ENCODE peak calls at places on chromosomes 4 and X, in four cellular contexts. One of them, this sample, is unnamed.

GRCh38 chr4:119841361-119841760 is 212.8 kb upstream of the PDE5A start:
- DNase-seq in GM23338: no peak
- DNase-seq in HCT116: no peak
- DNase-seq in A549: no peak
- DNase-seq in this sample: no peak

GRCh38 chr4:80500593-80500992 is 165.1 kb downstream of the CFAP299 start:
- DNase-seq in GM23338: no peak
- DNase-seq in HCT116: no peak
- DNase-seq in A549: no peak
- DNase-seq in this sample: no peak

GRCh38 chr4:94691552-94691951 is 66.2 kb upstream of the BMPR1B start:
- DNase-seq in GM23338: no peak
- DNase-seq in HCT116: no peak
- DNase-seq in A549: no peak
- DNase-seq in this sample: no peak

GRCh38 chr4:15161439-15161838 is 159.2 kb downstream of the CPEB2 start:
- DNase-seq in GM23338: no peak
- DNase-seq in HCT116: no peak
- DNase-seq in A549: no peak
- DNase-seq in this sample: no peak

GRCh38 chr4:19177616-19178015 is 1074.1 kb upstream of the SLIT2 start:
- DNase-seq in GM23338: no peak
- DNase-seq in HCT116: no peak
- DNase-seq in A549: no peak
- DNase-seq in this sample: no peak

GRCh38 chrX:124501566-124501965 is 155.2 kb downstream of the SH2D1A start:
- DNase-seq in GM23338: no peak
- DNase-seq in HCT116: no peak
- DNase-seq in A549: no peak
- DNase-seq in this sample: no peak

GRCh38 chrX:1792636-1793035 is 177.8 kb downstream of the ASMT start:
- DNase-seq in GM23338: no peak
- DNase-seq in HCT116: no peak
- DNase-seq in A549: no peak
- DNase-seq in this sample: no peak

GRCh38 chrX:42714981-42715688 is 62.8 kb downstream of the PPP1R2C start:
- DNase-seq in GM23338: peak
- DNase-seq in HCT116: no peak
- DNase-seq in A549: peak
- DNase-seq in this sample: peak

GRCh38 chr4:7844247-7844991 is 95.2 kb downstream of the AFAP1 start:
- DNase-seq in GM23338: peak
- DNase-seq in HCT116: peak
- DNase-seq in A549: peak
- DNase-seq in this sample: peak

GRCh38 chrX:50812995-50813842 is 775 bp downstream of the SHROOM4 start:
- DNase-seq in GM23338: peak
- DNase-seq in HCT116: no peak
- DNase-seq in A549: peak
- DNase-seq in this sample: peak

GRCh38 chr4:120049732-120050494 is 16.7 kb downstream of the MAD2L1 start:
- DNase-seq in GM23338: peak
- DNase-seq in HCT116: peak
- DNase-seq in A549: peak
- DNase-seq in this sample: peak

GRCh38 chr4:152970102-152970820 is 34.1 kb downstream of the FHDC1 start:
- DNase-seq in GM23338: no peak
- DNase-seq in HCT116: no peak
- DNase-seq in A549: no peak
- DNase-seq in this sample: no peak

GRCh38 chrX:56231706-56232105 is 450 bp upstream of the KLF8 start:
- DNase-seq in GM23338: peak
- DNase-seq in HCT116: no peak
- DNase-seq in A549: no peak
- DNase-seq in this sample: no peak

GRCh38 chr4:146957252-146957651 is 11.6 kb upstream of the TTC29 start:
- DNase-seq in GM23338: no peak
- DNase-seq in HCT116: no peak
- DNase-seq in A549: peak
- DNase-seq in this sample: no peak

GRCh38 chr4:107552306-107552705 is 167.7 kb downstream of the PAPSS1 start:
- DNase-seq in GM23338: no peak
- DNase-seq in HCT116: no peak
- DNase-seq in A549: no peak
- DNase-seq in this sample: no peak

GRCh38 chr4:107546637-107547036 is 173.4 kb downstream of the PAPSS1 start:
- DNase-seq in GM23338: no peak
- DNase-seq in HCT116: no peak
- DNase-seq in A549: no peak
- DNase-seq in this sample: no peak

DNA sequence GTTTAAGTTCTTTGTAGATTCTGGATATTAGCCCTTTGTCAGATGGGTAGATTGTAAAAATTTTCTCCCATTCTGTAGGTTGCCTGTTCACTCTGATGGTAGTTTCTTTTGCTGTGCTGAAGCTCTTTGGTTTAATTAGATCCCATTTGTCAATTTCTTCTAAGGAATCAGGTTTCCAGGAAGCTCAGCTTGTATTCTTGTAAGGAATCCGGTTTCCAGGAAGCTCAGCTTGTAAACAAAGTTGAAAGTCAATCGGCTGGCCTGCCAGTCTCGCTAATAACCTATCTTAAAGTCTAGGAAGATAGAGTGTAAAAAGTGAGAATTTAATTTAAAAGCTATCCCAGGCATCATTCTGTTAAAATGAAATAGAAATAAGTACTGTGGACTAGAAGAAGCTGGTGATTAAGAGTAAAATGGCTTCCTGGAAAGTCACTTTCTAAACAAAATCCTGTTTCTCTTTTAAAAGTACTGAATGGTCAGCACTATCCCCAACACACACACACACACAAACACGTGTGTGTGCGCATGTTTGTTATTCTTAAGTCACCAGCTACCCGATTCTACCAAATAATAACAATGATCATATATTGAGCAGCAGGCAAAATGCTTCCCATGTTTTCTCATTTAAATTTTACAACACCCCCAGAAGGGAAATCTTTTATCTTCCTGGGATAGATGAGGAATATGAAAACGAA is 171.7 kb downstream of the PAPSS1 start:
- DNase-seq in GM23338: peak
- DNase-seq in HCT116: no peak
- DNase-seq in A549: no peak
- DNase-seq in this sample: no peak
- TF ChIP-seq REST in GM23338: no peak
- TF ChIP-seq REST in HCT116: no peak
- TF ChIP-seq REST in A549: no peak
- TF ChIP-seq REST in this sample: no peak

GRCh38 chr4:140617494-140618060 is 48.8 kb upstream of the UCP1 start:
- DNase-seq in GM23338: peak
- DNase-seq in HCT116: no peak
- DNase-seq in A549: no peak
- DNase-seq in this sample: no peak
- TF ChIP-seq REST in GM23338: no peak
- TF ChIP-seq REST in HCT116: no peak
- TF ChIP-seq REST in A549: no peak
- TF ChIP-seq REST in this sample: no peak

DNA sequence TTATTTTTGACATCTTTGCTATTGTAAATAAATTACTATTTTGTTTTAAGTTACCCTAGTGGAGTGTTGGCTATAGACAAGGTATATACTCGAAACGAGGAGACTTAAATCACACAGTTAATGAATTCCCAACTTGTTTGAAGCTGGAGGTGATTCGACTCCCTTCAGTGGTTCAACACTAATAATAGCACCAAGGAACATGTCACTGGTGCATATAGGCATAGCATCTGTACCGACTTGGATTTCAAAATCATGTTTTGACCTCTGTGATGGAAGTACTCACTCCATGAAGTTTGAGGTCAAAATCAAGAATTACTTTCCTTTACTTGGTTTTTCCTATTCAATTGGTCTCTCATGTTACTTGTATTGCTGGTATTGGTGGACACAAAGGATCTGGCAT is 66.5 kb downstream of the ZFX start:
- DNase-seq in GM23338: no peak
- DNase-seq in HCT116: no peak
- DNase-seq in A549: no peak
- DNase-seq in this sample: no peak
- TF ChIP-seq REST in GM23338: no peak
- TF ChIP-seq REST in HCT116: no peak
- TF ChIP-seq REST in A549: no peak
- TF ChIP-seq REST in this sample: no peak

GRCh38 chr4:89307446-89308160 is at the start of gene GPRIN3:
- DNase-seq in GM23338: peak
- DNase-seq in HCT116: no peak
- DNase-seq in A549: peak
- DNase-seq in this sample: no peak
- TF ChIP-seq REST in GM23338: no peak
- TF ChIP-seq REST in HCT116: no peak
- TF ChIP-seq REST in A549: no peak
- TF ChIP-seq REST in this sample: no peak

DNA sequence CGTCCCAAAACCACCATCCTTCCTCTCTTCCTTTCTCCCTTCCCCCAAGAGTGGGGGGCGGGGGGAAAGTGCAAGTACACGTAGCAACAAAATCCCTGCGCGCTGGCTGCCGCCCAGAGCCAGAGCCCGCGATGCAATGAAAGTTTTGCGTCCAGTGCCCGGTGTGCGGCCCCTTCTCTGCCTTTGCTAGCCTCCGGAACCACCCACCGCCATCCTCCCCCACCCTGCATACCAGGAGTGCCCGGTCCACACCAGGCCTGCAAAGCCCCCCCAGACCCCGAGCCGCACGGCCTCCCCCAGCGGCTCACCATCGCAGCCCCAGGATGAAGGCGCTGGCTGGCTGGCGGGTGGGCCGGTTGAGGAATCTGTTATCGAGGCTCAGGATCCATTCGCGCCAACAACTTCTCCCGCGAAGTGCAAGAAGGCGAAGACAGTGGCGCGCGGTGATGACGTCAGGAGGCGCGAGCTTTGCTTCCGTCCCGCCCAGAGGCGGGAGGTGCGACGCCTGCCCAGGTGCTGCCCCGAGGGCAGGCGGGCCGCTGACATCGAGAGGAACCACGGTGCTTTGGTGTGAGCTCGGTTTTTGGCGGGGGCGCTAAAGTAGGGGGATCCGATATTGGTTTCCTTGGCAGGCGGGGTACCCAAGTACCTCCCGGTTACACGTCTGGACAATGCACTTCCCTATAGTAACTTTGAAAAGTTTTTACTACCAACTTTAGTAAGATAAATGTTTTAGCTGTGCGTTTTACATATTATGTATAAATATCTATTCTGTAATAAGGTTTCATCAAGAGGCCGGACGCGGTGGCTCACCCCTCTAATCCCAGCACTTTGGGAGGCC is at the start of gene RFC1:
- DNase-seq in GM23338: peak
- DNase-seq in HCT116: peak
- DNase-seq in A549: peak
- DNase-seq in this sample: peak
- TF ChIP-seq REST in GM23338: no peak
- TF ChIP-seq REST in HCT116: no peak
- TF ChIP-seq REST in A549: no peak
- TF ChIP-seq REST in this sample: no peak